ENCODE peak calls at places on chromosome 21, in eight cellular contexts. P is uterus, Z is transverse colon, T is esophagus muscularis mucosa, D is heart right ventricle, E is body of pancreas, Y is A549, M is H9. O is an unnamed sample.

GRCh38 chr21:32360401-32360981 is 32.3 kb downstream of the URB1 start:
- DNase-seq in E (no peak), Y (no peak), T (no peak), M (no peak), Z (no peak), P (no peak), D (no peak), O (no peak)

GRCh38 chr21:42590431-42591131 is 62.8 kb upstream of the PDE9A start:
- DNase-seq in M (no peak), P (no peak), E (no peak), Y (no peak), T (no peak), D (no peak), Z (no peak), O (no peak)

GRCh38 chr21:15333943-15334342 is 269.1 kb upstream of the NRIP1 start:
- DNase-seq in E (no peak), D (no peak), M (no peak), P (no peak), Y (no peak), Z (no peak), T (no peak), O (no peak)

GRCh38 chr21:41712730-41713129 is 54.1 kb downstream of the RIPK4 start:
- DNase-seq in Y (no peak), P (no peak), T (no peak), M (no peak), D (no peak), Z (no peak), E (no peak), O (no peak)

GRCh38 chr21:16908087-16908486 is 604.8 kb upstream of the CXADR start:
- DNase-seq in E (no peak), P (peak; percentile 55), Z (no peak), D (no peak), Y (peak; percentile 20), M (no peak), T (no peak), O (no peak)

GRCh38 chr21:37257526-37257966 is 9.6 kb downstream of the VPS26C start:
- DNase-seq in Z (peak; percentile 25), E (no peak), M (no peak), Y (peak; percentile 42), D (peak; percentile 21), P (peak; percentile 22), T (peak; percentile 89), O (peak; percentile 20)

GRCh38 chr21:14632359-14632758 is 86.2 kb upstream of the SAMSN1 start:
- DNase-seq in Y (no peak), M (no peak), T (no peak), Z (no peak), E (no peak), P (no peak), D (no peak), O (no peak)

GRCh38 chr21:33028759-33029511 is 3.2 kb downstream of the OLIG2 start:
- DNase-seq in Y (no peak), D (no peak), P (no peak), E (no peak), Z (no peak), M (peak; percentile 45), T (no peak), O (no peak)

GRCh38 chr21:46622226-46622625 is 13.2 kb upstream of the PRMT2 start:
- DNase-seq in E (no peak), D (no peak), T (no peak), Z (peak; percentile 27), Y (no peak), P (no peak), M (no peak), O (peak; percentile 20)

GRCh38 chr21:35611752-35612151 is 448.6 kb downstream of the SETD4 start:
- DNase-seq in D (no peak), T (no peak), E (no peak), P (no peak), Z (no peak), Y (no peak), M (no peak), O (no peak)

GRCh38 chr21:37658994-37659458 is 257.2 kb downstream of the KCNJ6 start:
- DNase-seq in T (no peak), E (peak; percentile 37), Z (no peak), Y (peak; percentile 79), P (peak; percentile 35), M (no peak), D (no peak), O (no peak)

DNA sequence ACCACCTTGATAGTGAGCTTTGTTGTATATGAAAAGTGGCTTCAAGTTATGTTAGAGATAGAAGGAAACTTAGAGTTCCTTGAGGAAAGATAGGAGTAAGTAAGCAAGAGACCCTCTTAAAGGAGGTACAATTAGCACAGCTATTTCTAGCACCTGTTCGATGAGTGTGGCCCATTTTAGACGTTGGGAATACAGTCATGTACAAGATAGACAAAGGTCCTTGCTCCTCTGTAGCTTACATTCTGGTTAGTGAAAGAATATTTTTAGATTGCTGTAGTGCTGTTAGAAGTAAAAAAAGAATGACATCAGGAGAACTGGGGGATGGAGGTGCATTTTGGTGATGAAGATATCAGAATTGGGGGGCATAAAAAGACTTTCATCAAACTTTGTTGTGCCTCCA is 47.5 kb downstream of the MRPS6 start:
- DNase-seq in P (no peak), D (no peak), T (no peak), Z (no peak), Y (no peak), E (no peak), M (no peak), O (no peak)
- H3K27ac ChIP-seq in P (no peak overlapping the region), D (no peak overlapping the region), T (no peak overlapping the region), Z (no peak overlapping the region), Y (no peak overlapping the region), E (no peak overlapping the region), M (no peak overlapping the region), O (no peak overlapping the region)

GRCh38 chr21:44778094-44778493 is 23.5 kb downstream of the UBE2G2 start:
- DNase-seq in D (no peak), M (no peak), T (no peak), P (no peak), Z (no peak), Y (no peak), E (no peak), O (no peak)
- TF ChIP-seq CTCF in D (no peak), M (no peak), T (no peak), P (no peak), Z (no peak), Y (no peak), E (no peak), O (no peak)

GRCh38 chr21:22106720-22107410 is 1108.7 kb downstream of the NCAM2 start:
- DNase-seq in D (no peak), E (no peak), M (no peak), P (no peak), Y (no peak), T (no peak), Z (no peak), O (no peak)
- H3K4me1 ChIP-seq in D (no peaks in the 10 kb centered on the region), E (no peaks in the 10 kb centered on the region), M (no peaks in the 10 kb centered on the region), P (no peaks in the 10 kb centered on the region), Y (no peaks in the 10 kb centered on the region), T (no peaks in the 10 kb centered on the region), Z (no peaks in the 10 kb centered on the region), O (no peaks in the 10 kb centered on the region)

GRCh38 chr21:45332415-45332814 is 44.7 kb upstream of the POFUT2 start:
- DNase-seq in T (no peak), Z (no peak), Y (no peak), E (no peak), P (no peak), D (no peak), M (peak; percentile 24), O (no peak)
- H3K27ac ChIP-seq in T (no peak overlapping the region), Z (no peak overlapping the region), Y (peak overlapping the region; percentile 97), E (no peak overlapping the region), P (no peak overlapping the region), D (no peak overlapping the region), M (no peak overlapping the region), O (no peak overlapping the region)

GRCh38 chr21:27802816-27803475 is 836.1 kb upstream of the ADAMTS5 start:
- DNase-seq in T (no peak), Y (peak; percentile 16), M (peak; percentile 57), E (peak; percentile 38), Z (peak; percentile 39), D (peak; percentile 36), P (peak; percentile 26), O (no peak)
- TF ChIP-seq CTCF in T (no peak), Y (peak; percentile 11), M (peak; percentile 85), E (peak; percentile 38), Z (peak; percentile 62), D (peak; percentile 75), P (no peak), O (peak; percentile 37)

GRCh38 chr21:44876849-44877575 is 3.5 kb upstream of the PTTG1IP start:
- DNase-seq in Z (no peak), P (no peak), E (no peak), Y (no peak), M (no peak), T (no peak), D (no peak), O (no peak)
- H3K4me1 ChIP-seq in Z (peaks cover 4% of the 10 kb centered on the region), P (peaks cover 11% of the 10 kb centered on the region), E (peaks cover 32% of the 10 kb centered on the region), Y (peaks cover 40% of the 10 kb centered on the region), M (peaks cover 4% of the 10 kb centered on the region), T (peaks cover 38% of the 10 kb centered on the region), D (no peaks in the 10 kb centered on the region), O (peaks cover 17% of the 10 kb centered on the region)

GRCh38 chr21:45011911-45012660 is 62.3 kb upstream of the ADARB1 start:
- DNase-seq in E (no peak), D (no peak), P (peak; percentile 45), Y (peak; percentile 38), Z (peak; percentile 19), M (peak; percentile 92), T (no peak), O (peak; percentile 32)

GRCh38 chr21:45012661-45013270 is 61.6 kb upstream of the ADARB1 start:
- DNase-seq in D (no peak), M (peak; percentile 90), Z (peak; percentile 7), Y (peak; percentile 9), T (no peak), P (peak; percentile 13), E (no peak), O (no peak)

GRCh38 chr21:45014747-45015468 is 59.5 kb upstream of the ADARB1 start:
- DNase-seq in Z (no peak), T (no peak), Y (no peak), P (no peak), E (no peak), M (no peak), D (no peak), O (no peak)

GRCh38 chr21:45011426-45011825 is 63.0 kb upstream of the ADARB1 start:
- DNase-seq in E (no peak), D (no peak), Z (no peak), Y (no peak), M (no peak), T (no peak), P (peak; percentile 13), O (no peak)

DNA sequence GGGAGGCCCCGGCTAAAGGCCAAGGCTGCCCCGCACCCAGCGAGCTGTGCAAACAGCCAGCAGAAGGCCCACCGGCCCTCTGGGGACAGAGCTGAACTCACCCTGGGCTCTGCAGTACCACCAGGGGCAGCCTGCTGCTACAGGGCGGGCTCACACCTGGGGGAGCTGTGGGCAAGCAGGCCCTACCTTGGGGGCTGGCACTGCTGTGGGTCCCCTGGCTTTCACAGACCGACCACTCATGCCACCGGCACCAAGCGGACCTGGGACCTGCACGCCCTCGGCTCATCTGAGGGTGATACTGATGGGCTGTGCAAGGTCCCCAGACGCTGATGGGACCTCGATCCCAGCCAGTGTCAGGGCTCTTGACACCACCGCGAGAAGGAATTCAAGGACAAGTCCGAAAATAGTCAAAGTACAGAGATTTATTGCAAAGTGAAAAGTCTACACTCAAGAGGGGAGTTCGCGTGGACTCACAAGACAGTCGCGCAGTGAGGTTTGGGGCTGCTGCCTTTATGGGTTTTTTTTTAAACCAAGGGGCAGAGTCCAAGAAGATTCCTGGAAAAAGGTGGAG is 61.0 kb upstream of the ADARB1 start:
- DNase-seq in D (no peak), Z (no peak), T (no peak), Y (no peak), M (peak; percentile 73), E (no peak), P (no peak), O (peak; percentile 39)
- H3K27ac ChIP-seq in D (no peak overlapping the region), Z (no peak overlapping the region), T (no peak overlapping the region), Y (peak overlapping the region; percentile 68), M (no peak overlapping the region), E (no peak overlapping the region), P (no peak overlapping the region), O (no peak overlapping the region)

O was measured in Peyer's patch.